ENCODE peak calls at places on chromosome 14, in eight cellular contexts. I is prostate gland, X is fibroblast of lung, L is keratinocyte, D is sigmoid colon, Y is SK-N-SH, S is GM23338, F is brain microvascular endothelial cell. E is an unnamed sample.

GRCh38 chr14:55500219-55500701 is 59.8 kb upstream of the TBPL2 start:
- DNase-seq in I (no peak), X (no peak), L (no peak), D (no peak), Y (no peak), S (peak; percentile 82), F (no peak), E (peak; percentile 72)

GRCh38 chr14:101900253-101900652 is 64.1 kb upstream of the DYNC1H1 start:
- DNase-seq in I (no peak), X (no peak), L (no peak), D (no peak), Y (no peak), S (no peak), F (no peak), E (no peak)

GRCh38 chr14:57009585-57010515 is 199.6 kb upstream of the OTX2 start:
- DNase-seq in I (no peak), X (no peak), L (no peak), D (no peak), Y (peak; percentile 37), S (peak; percentile 10), F (no peak), E (no peak)

GRCh38 chr14:100031506-100032281 is 33.5 kb upstream of the EVL start:
- DNase-seq in I (peak; percentile 60), X (peak; percentile 99), L (peak; percentile 80), D (peak; percentile 80), Y (no peak), S (no peak), F (peak; percentile 97), E (peak; percentile 28)

GRCh38 chr14:81849714-81850113 is 316.1 kb upstream of the SEL1L start:
- DNase-seq in I (no peak), X (no peak), L (no peak), D (no peak), Y (no peak), S (no peak), F (no peak), E (no peak)

GRCh38 chr14:66920196-66920595 is 269.0 kb upstream of the GARIN2 start:
- DNase-seq in I (no peak), X (no peak), L (no peak), D (no peak), Y (no peak), S (no peak), F (no peak), E (no peak)

GRCh38 chr14:21385170-21385904 is 1.5 kb upstream of the SUPT16H start:
- DNase-seq in I (no peak), X (no peak), L (no peak), D (no peak), Y (no peak), S (no peak), F (no peak), E (peak; percentile 25)

GRCh38 chr14:91388551-91388975 is 29.1 kb downstream of the CCDC88C start:
- DNase-seq in I (no peak), X (no peak), L (no peak), D (no peak), Y (no peak), S (no peak), F (no peak), E (no peak)

GRCh38 chr14:37232907-37233481 is 35.3 kb downstream of the MIPOL1 start:
- DNase-seq in I (no peak), X (peak; percentile 29), L (peak; percentile 41), D (no peak), Y (peak; percentile 2), S (peak; percentile 71), F (peak; percentile 56), E (no peak)

GRCh38 chr14:23056257-23056955 is 914 bp downstream of the CDH24 start:
- DNase-seq in I (peak; percentile 44), X (peak; percentile 53), L (peak; percentile 58), D (peak; percentile 80), Y (peak; percentile 87), S (peak; percentile 87), F (peak; percentile 47), E (peak; percentile 78)

GRCh38 chr14:33435911-33436310 is 497.2 kb downstream of the NPAS3 start:
- DNase-seq in I (no peak), X (peak; percentile 98), L (no peak), D (no peak), Y (no peak), S (no peak), F (peak; percentile 82), E (no peak)

GRCh38 chr14:101853455-101854018 is 92.0 kb downstream of the PPP2R5C start:
- DNase-seq in I (no peak), X (no peak), L (no peak), D (no peak), Y (no peak), S (no peak), F (no peak), E (no peak)

GRCh38 chr14:100780246-100780645 is 45.7 kb upstream of the MEG3 start:
- DNase-seq in I (no peak), X (no peak), L (no peak), D (peak; percentile 40), Y (no peak), S (no peak), F (no peak), E (no peak)

GRCh38 chr14:85415015-85415712 is 114.8 kb upstream of the FLRT2 start:
- DNase-seq in I (peak; percentile 85), X (peak; percentile 96), L (peak; percentile 97), D (peak; percentile 65), Y (no peak), S (peak; percentile 61), F (peak; percentile 98), E (peak; percentile 20)

GRCh38 chr14:72444701-72445100 is 449.2 kb downstream of the DPF3 start:
- DNase-seq in I (no peak), X (peak; percentile 76), L (no peak), D (no peak), Y (no peak), S (no peak), F (no peak), E (no peak)

GRCh38 chr14:72451081-72451972 is 442.6 kb downstream of the DPF3 start:
- DNase-seq in I (no peak), X (peak; percentile 60), L (no peak), D (no peak), Y (no peak), S (no peak), F (no peak), E (no peak)

GRCh38 chr14:72450473-72451044 is 443.3 kb downstream of the DPF3 start:
- DNase-seq in I (no peak), X (no peak), L (no peak), D (no peak), Y (no peak), S (no peak), F (no peak), E (no peak)

GRCh38 chr14:72443991-72444431 is 449.9 kb downstream of the DPF3 start:
- DNase-seq in I (no peak), X (peak; percentile 39), L (no peak), D (no peak), Y (no peak), S (no peak), F (no peak), E (no peak)

DNA sequence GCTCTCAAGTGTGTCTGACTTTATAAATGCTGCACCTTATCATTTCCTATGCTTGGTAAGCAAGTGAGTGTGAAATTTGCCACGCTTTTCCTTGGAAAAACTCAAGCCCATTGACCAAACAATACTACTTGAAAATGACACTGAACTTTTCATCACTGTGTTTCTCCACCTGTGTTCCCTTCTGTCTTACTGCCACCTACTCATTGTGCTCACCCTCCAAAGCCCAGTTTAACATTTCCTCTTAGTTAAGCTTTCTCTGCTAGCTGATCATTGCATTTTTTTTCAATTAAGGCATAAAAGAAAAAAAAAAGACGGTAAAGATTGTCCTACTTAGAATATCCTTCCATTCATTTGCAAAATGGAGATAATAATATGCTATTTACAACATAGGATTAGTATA is 445.7 kb downstream of the DPF3 start:
- DNase-seq in I (no peak), X (no peak), L (no peak), D (no peak), Y (no peak), S (no peak), F (no peak), E (no peak)
- TF ChIP-seq CTCF in I (no peak), X (no peak), L (no peak), D (no peak), Y (no peak), S (peak; percentile 39), F (no peak), E (no peak)

DNA sequence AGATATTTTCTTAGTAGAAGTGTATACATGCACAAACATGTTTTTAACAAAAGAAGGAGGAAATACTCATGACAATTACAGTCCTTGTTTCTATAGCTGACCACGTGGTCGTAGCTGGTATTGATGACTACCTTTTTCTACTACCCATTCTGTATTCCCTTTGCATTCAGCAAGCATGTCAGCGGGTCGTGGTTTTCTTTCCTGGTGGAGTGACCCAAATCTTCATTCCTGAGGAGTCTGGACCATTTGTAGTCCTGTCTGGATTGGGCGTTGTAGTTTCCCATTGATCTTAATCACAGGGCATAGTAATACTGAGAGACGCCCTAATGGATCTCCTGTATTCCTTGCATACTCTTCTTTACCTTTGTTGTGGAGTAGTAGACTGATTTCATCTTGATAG is 472.1 kb upstream of the RGS6 start:
- DNase-seq in I (no peak), X (peak; percentile 66), L (peak; percentile 42), D (no peak), Y (no peak), S (no peak), F (no peak), E (no peak)
- H3K27ac ChIP-seq in I (no peak overlapping the region), X (no peak overlapping the region), L (peak overlapping the region; percentile 2), D (no peak overlapping the region), Y (no peak overlapping the region), S (no peak overlapping the region), F (no peak overlapping the region), E (no peak overlapping the region)

GRCh38 chr14:106372870-106373657 is 846.7 kb downstream of the TMEM121 start:
- DNase-seq in I (peak; percentile 12), X (no peak), L (no peak), D (no peak), Y (peak; percentile 81), S (peak; percentile 33), F (no peak), E (peak; percentile 57)
- TF ChIP-seq CTCF in I (peak; percentile 33), X (no peak), L (peak; percentile 55), D (no peak), Y (peak; percentile 68), S (peak; percentile 46), F (peak; percentile 29), E (peak; percentile 55)

GRCh38 chr14:43165651-43166050 is 1341.4 kb downstream of the FSCB start:
- DNase-seq in I (no peak), X (no peak), L (no peak), D (no peak), Y (no peak), S (no peak), F (no peak), E (peak; percentile 36)

GRCh38 chr14:43155924-43156323 is 1351.2 kb downstream of the FSCB start:
- DNase-seq in I (no peak), X (no peak), L (no peak), D (no peak), Y (no peak), S (no peak), F (no peak), E (no peak)

GRCh38 chr14:43166163-43166562 is 1340.9 kb downstream of the FSCB start:
- DNase-seq in I (no peak), X (no peak), L (no peak), D (no peak), Y (no peak), S (no peak), F (no peak), E (no peak)

DNA sequence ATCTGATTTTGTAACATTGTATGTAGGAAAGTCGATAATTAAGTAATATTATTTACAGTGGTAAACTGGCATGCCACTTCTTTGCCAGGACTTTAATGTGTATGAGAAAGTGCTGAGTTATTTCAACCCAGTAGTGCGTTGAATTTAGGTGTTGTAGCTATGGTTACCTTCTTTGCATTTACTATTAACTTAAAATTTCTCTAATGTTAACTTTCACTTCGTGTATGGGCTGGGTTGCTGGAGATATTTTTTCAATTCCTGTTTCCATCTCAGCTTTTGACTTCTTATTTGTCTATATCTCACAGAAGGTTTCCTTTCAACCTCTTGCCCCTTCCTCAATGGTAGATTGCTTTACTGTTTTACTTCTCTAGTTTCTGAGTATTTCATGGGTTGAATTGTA is 1345.6 kb downstream of the FSCB start:
- DNase-seq in I (no peak), X (no peak), L (no peak), D (no peak), Y (no peak), S (no peak), F (no peak), E (no peak)
- H3K27ac ChIP-seq in I (no peak overlapping the region), X (no peak overlapping the region), L (no peak overlapping the region), D (no peak overlapping the region), Y (no peak overlapping the region), S (no peak overlapping the region), F (no peak overlapping the region), E (no peak overlapping the region)

E was measured in colonic mucosa.